ENCODE peak calls at places on chromosomes 11 and 22, in five cellular contexts. T is activated CD4-positive, alpha-beta T cell treated with anti-CD3 and anti-CD28 coated beads for 36 hours; M is stimulated activated CD4-positive, alpha-beta T cell treated with anti-CD3 and anti-CD28 coated beads, Interleukin-4, amount 100 ng/mL, for 48 hours; I is heart left ventricle; C is GM04504. S is an unnamed sample.

GRCh38 chr22:43272301-43272700 is 70.9 kb downstream of the SCUBE1 start:
- DNase-seq in M (no peak), I (no peak), T (no peak), C (no peak), S (no peak)

GRCh38 chr11:132715041-132715440 is 817.3 kb downstream of the OPCML start:
- DNase-seq in T (no peak), C (no peak), I (no peak), M (no peak), S (no peak)

GRCh38 chr22:36194385-36194784 is 7.2 kb downstream of the APOL4 start:
- DNase-seq in T (no peak), I (no peak), M (no peak), C (no peak), S (no peak)

GRCh38 chr11:60887531-60887930 is 18.9 kb downstream of the PRPF19 start:
- DNase-seq in T (peak; percentile 60), M (no peak), I (no peak), C (peak; percentile 31), S (no peak)

GRCh38 chr11:73958521-73959141 is 7.8 kb downstream of the DNAJB13 start:
- DNase-seq in C (no peak), T (no peak), I (no peak), M (no peak), S (no peak)

GRCh38 chr11:79098096-79098495 is 342.7 kb downstream of the TENM4 start:
- DNase-seq in T (no peak), I (no peak), C (no peak), M (no peak), S (no peak)

GRCh38 chr11:72328366-72329224 is 84.6 kb upstream of the PHOX2A start:
- DNase-seq in T (no peak), C (no peak), I (no peak), M (no peak), S (no peak)

GRCh38 chr11:101034076-101034475 is 95.5 kb downstream of the PGR start:
- DNase-seq in I (peak; percentile 58), C (no peak), M (no peak), T (no peak), S (no peak)

GRCh38 chr11:94849836-94850235 is 81.7 kb downstream of the AMOTL1 start:
- DNase-seq in C (peak; percentile 27), M (no peak), T (no peak), I (no peak), S (no peak)

GRCh38 chr11:103586756-103587155 is 449.7 kb upstream of the DDI1 start:
- DNase-seq in I (no peak), C (no peak), M (no peak), T (no peak), S (no peak)

GRCh38 chr22:45424241-45424731 is 10.8 kb downstream of the RIBC2 start:
- DNase-seq in I (no peak), M (no peak), C (no peak), T (no peak), S (no peak)

GRCh38 chr11:112470355-112470754 is 209.7 kb upstream of the PLET1 start:
- DNase-seq in T (no peak), C (no peak), M (no peak), I (no peak), S (no peak)

S was measured in GM18507.